ENCODE peak calls at places on chromosomes 3 and 15, in four cellular contexts. Y, W, T and B are unnamed samples.

GRCh38 chr3:58567251-58567515 is 10.0 kb downstream of the FAM107A start:
- DNase-seq in Y (no peak), W (no peak), T (no peak), B (peak)

GRCh38 chr15:93478922-93479321 is 389.9 kb upstream of the RGMA start:
- DNase-seq in Y (no peak), W (no peak), T (no peak), B (no peak)

GRCh38 chr15:53034767-53035245 is 244.7 kb upstream of the ONECUT1 start:
- DNase-seq in Y (no peak), W (no peak), T (no peak), B (no peak)

GRCh38 chr3:12138044-12138443 is 20.7 kb downstream of the TIMP4 start:
- DNase-seq in Y (peak), W (peak), T (no peak), B (no peak)

GRCh38 chr3:66396888-66397287 is 103.9 kb downstream of the LRIG1 start:
- DNase-seq in Y (no peak), W (no peak), T (no peak), B (no peak)

GRCh38 chr3:67653425-67654098 is 850 bp downstream of the SUCLG2 start:
- DNase-seq in Y (no peak), W (no peak), T (no peak), B (no peak)

GRCh38 chr15:67175643-67176071 is 78.8 kb downstream of the AAGAB start:
- DNase-seq in Y (peak), W (peak), T (no peak), B (no peak)

GRCh38 chr15:98803228-98804056 is 155.1 kb downstream of the IGF1R start:
- DNase-seq in Y (no peak), W (no peak), T (no peak), B (no peak)

GRCh38 chr3:156488771-156489170 is 66.1 kb downstream of the SSR3 start:
- DNase-seq in Y (no peak), W (no peak), T (no peak), B (no peak)

GRCh38 chr15:88256261-88257230 is at the start of gene NTRK3:
- DNase-seq in Y (no peak), W (peak), T (no peak), B (peak)

GRCh38 chr3:102434715-102435114 is at the start of gene ZPLD1:
- DNase-seq in Y (no peak), W (no peak), T (no peak), B (no peak)

GRCh38 chr15:26294062-26294689 is 431.0 kb upstream of the ATP10A start:
- DNase-seq in Y (no peak), W (peak), T (no peak), B (no peak)

GRCh38 chr15:52133510-52134220 is 21.1 kb upstream of the BCL2L10 start:
- DNase-seq in Y (no peak), W (no peak), T (no peak), B (no peak)

GRCh38 chr3:179063945-179064560 is 7.6 kb downstream of the ZMAT3 start:
- DNase-seq in Y (no peak), W (no peak), T (no peak), B (no peak)

GRCh38 chr15:41773332-41773728 is 954 bp upstream of the MAPKBP1 start:
- DNase-seq in Y (no peak), W (no peak), T (no peak), B (no peak)

GRCh38 chr3:66399529-66400232 is 101.1 kb downstream of the LRIG1 start:
- DNase-seq in Y (no peak), W (no peak), T (no peak), B (no peak)

GRCh38 chr3:128133273-128133883 is 9.8 kb upstream of the RUVBL1 start:
- DNase-seq in Y (no peak), W (no peak), T (no peak), B (no peak)

GRCh38 chr3:148962513-148962912 is 28.8 kb upstream of the GYG1 start:
- DNase-seq in Y (no peak), W (peak), T (no peak), B (no peak)

GRCh38 chr3:134449277-134449676 is 36.5 kb downstream of the ANAPC13 start:
- DNase-seq in Y (no peak), W (peak), T (no peak), B (no peak)

GRCh38 chr15:25735550-25736384 is 127.4 kb downstream of the ATP10A start:
- DNase-seq in Y (no peak), W (no peak), T (no peak), B (no peak)

GRCh38 chr15:67836477-67836876 is 3.4 kb downstream of the RNU6-1 start:
- DNase-seq in Y (no peak), W (peak), T (peak), B (no peak)

GRCh38 chr15:21261396-21261964 is 178.8 kb downstream of the POTEB3 start:
- DNase-seq in Y (no peak), W (peak), T (peak), B (peak)

GRCh38 chr15:91348812-91349500 is 248.9 kb downstream of the SV2B start:
- DNase-seq in Y (no peak), W (no peak), T (no peak), B (no peak)

GRCh38 chr3:81105761-81106160 is 655.7 kb downstream of the GBE1 start:
- DNase-seq in Y (no peak), W (no peak), T (no peak), B (no peak)

GRCh38 chr3:69993747-69994146 is 5.8 kb upstream of the SAMMSON start:
- DNase-seq in Y (no peak), W (no peak), T (no peak), B (no peak)

DNA sequence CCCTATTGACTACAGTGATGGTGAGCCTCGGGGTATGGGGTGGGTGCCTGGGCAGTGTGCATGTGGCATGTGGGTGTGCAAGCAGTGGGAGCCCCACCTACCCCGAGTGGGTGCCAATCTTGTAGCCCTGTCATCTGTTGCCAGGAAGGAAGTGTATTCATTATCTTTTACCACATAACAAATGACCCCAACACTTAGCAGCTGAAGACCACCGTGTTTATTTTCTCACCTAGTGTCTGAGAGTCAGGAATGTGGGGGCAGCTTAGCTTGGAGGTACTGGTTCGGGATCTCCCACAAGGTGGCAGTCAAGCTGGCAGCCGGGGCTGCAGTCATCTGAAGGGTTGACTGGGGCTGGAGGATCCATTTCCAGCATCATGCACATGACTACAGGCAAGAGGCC is 21.7 kb downstream of the XYLB start:
- DNase-seq in Y (no peak), W (no peak), T (no peak), B (no peak)
- TF ChIP-seq CTCF in Y (no peak), W (no peak), T (no peak), B (no peak)

GRCh38 chr3:170483485-170484262 is 65.0 kb downstream of the CLDN11 start:
- DNase-seq in Y (no peak), W (no peak), T (no peak), B (no peak)
- TF ChIP-seq CTCF in Y (no peak), W (no peak), T (no peak), B (no peak)

GRCh38 chr3:44418549-44418948 is 58.9 kb downstream of the ZNF445 start:
- DNase-seq in Y (no peak), W (no peak), T (no peak), B (no peak)
- TF ChIP-seq CTCF in Y (no peak), W (no peak), T (no peak), B (peak)

DNA sequence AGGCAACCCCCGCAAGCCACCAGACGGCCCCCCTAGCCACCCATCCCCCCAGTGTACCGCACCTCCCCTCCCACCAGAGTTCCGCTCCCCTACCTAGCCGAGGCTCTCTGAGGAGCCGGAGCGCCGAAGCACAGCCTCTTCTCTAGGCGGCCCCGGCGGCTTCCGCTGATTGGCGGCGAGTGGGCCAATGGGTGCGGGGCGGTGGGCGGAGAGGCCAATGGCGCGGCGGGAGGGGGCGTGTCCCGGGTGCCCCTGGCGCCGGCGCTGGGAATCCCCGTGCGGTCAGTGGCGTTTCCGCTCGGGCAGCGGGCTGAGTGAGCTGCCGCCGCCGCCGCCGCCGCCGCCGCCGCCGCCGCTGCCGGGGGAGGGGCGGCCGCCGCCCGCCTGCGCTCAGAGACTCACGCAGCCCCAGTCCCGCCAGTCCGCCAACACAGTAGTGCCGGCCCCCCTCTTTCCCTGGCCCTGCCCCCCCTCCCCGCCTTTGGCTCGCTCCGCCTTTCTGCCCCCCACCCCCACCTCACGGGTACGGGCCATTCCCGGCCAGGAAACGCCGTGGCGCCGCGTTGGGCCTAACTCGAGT is at the start of gene SETD5:
- DNase-seq in Y (peak), W (peak), T (peak), B (peak)
- TF ChIP-seq CTCF in Y (no peak), W (no peak), T (no peak), B (no peak)

GRCh38 chr3:139281512-139282196 is 62.2 kb upstream of the MRPS22 start:
- DNase-seq in Y (no peak), W (no peak), T (no peak), B (peak)
- TF ChIP-seq CTCF in Y (no peak), W (no peak), T (no peak), B (no peak)

GRCh38 chr3:4533489-4534443 is 40.6 kb downstream of the ITPR1 start:
- DNase-seq in Y (no peak), W (no peak), T (no peak), B (peak)
- TF ChIP-seq CTCF in Y (no peak), W (no peak), T (no peak), B (no peak)

DNA sequence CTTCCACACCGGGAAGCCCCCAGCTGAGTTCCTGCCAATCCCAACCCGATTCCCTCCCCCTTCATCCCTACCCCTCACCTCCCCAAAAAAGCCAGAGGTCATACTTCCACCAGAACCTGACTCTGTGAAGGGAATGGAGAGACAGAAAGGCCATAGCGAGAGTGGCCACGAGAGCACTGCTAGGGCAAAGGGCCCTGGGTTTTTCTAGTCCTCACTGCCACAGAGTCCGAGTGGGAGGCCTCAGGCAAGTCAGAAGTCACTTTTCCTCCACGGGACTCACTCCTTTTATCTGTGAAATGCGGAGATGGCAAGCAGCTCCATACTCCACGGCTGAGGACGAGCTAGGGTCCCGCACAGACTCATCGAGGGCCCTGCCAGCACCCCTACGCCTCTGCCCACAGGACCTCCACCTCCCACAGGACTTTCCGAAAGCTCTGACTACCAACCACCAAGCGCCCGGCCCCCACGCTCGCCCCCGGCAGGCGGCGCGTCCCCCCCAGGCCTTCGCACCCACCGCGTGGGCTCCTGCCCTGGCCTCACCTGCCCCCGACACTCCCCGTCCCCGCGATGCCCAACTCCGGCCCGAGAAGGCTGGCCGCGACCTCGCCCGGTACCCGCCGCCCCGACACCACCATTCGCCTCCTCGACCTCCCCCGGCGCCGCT is 794 bp downstream of the ATP13A3 start:
- DNase-seq in Y (peak), W (peak), T (peak), B (peak)
- TF ChIP-seq CTCF in Y (no peak), W (no peak), T (no peak), B (peak)

GRCh38 chr15:59174846-59175831 is 31.5 kb upstream of the LDHAL6B start:
- DNase-seq in Y (peak), W (peak), T (no peak), B (peak)
- TF ChIP-seq CTCF in Y (peak), W (no peak), T (peak), B (peak)